ENCODE peak calls at places on chromosomes 12 and 14, in nine cellular contexts. One of them, this sample, is unnamed.

GRCh38 chr12:92570056-92570753 is 132.6 kb upstream of the PLEKHG7 start:
- DNase-seq in retinal pigment epithelial cell: peak
- DNase-seq in HTR-8/SVneo: peak
- DNase-seq in A172: peak
- DNase-seq in GM23338: peak
- DNase-seq in EL: peak
- DNase-seq in GM03348: peak
- DNase-seq in AG08395: peak
- DNase-seq in NCI-H1105: peak
- DNase-seq in this sample: peak

GRCh38 chr12:104718581-104718980 is 239.5 kb downstream of the SLC41A2 start:
- DNase-seq in HTR-8/SVneo: no peak
- DNase-seq in A172: no peak
- DNase-seq in NCI-H1105: peak
- DNase-seq in retinal pigment epithelial cell: no peak
- DNase-seq in EL: no peak
- DNase-seq in GM23338: no peak
- DNase-seq in GM03348: peak
- DNase-seq in AG08395: peak
- DNase-seq in this sample: no peak

GRCh38 chr12:91367234-91367849 is 184.7 kb upstream of the DCN start:
- DNase-seq in EL: peak
- DNase-seq in NCI-H1105: no peak
- DNase-seq in AG08395: peak
- DNase-seq in HTR-8/SVneo: peak
- DNase-seq in GM03348: peak
- DNase-seq in A172: no peak
- DNase-seq in GM23338: no peak
- DNase-seq in retinal pigment epithelial cell: no peak
- DNase-seq in this sample: peak

GRCh38 chr14:32818576-32818975 is 120.1 kb upstream of the NPAS3 start:
- DNase-seq in retinal pigment epithelial cell: no peak
- DNase-seq in GM23338: no peak
- DNase-seq in NCI-H1105: no peak
- DNase-seq in A172: no peak
- DNase-seq in EL: no peak
- DNase-seq in HTR-8/SVneo: no peak
- DNase-seq in GM03348: no peak
- DNase-seq in AG08395: no peak
- DNase-seq in this sample: no peak

GRCh38 chr12:42270596-42270995 is 32.5 kb upstream of the YAF2 start:
- DNase-seq in NCI-H1105: no peak
- DNase-seq in retinal pigment epithelial cell: no peak
- DNase-seq in EL: no peak
- DNase-seq in HTR-8/SVneo: no peak
- DNase-seq in GM23338: no peak
- DNase-seq in A172: no peak
- DNase-seq in GM03348: no peak
- DNase-seq in AG08395: no peak
- DNase-seq in this sample: no peak

GRCh38 chr14:32078030-32078793 is 1.1 kb downstream of the ARHGAP5 start:
- DNase-seq in HTR-8/SVneo: peak
- DNase-seq in A172: peak
- DNase-seq in GM03348: peak
- DNase-seq in GM23338: peak
- DNase-seq in NCI-H1105: peak
- DNase-seq in EL: peak
- DNase-seq in AG08395: peak
- DNase-seq in retinal pigment epithelial cell: no peak
- DNase-seq in this sample: peak

GRCh38 chr14:77980475-77981321 is 180.8 kb downstream of the ADCK1 start:
- DNase-seq in GM23338: peak
- DNase-seq in NCI-H1105: no peak
- DNase-seq in A172: no peak
- DNase-seq in GM03348: no peak
- DNase-seq in EL: peak
- DNase-seq in AG08395: no peak
- DNase-seq in HTR-8/SVneo: no peak
- DNase-seq in retinal pigment epithelial cell: no peak
- DNase-seq in this sample: no peak

GRCh38 chr12:89225808-89226368 is 126.4 kb downstream of the DUSP6 start:
- DNase-seq in GM03348: peak
- DNase-seq in A172: peak
- DNase-seq in HTR-8/SVneo: no peak
- DNase-seq in NCI-H1105: no peak
- DNase-seq in AG08395: peak
- DNase-seq in retinal pigment epithelial cell: no peak
- DNase-seq in GM23338: peak
- DNase-seq in EL: peak
- DNase-seq in this sample: no peak

GRCh38 chr12:45668641-45669040 is 60.9 kb upstream of the ARID2 start:
- DNase-seq in GM23338: no peak
- DNase-seq in retinal pigment epithelial cell: no peak
- DNase-seq in GM03348: no peak
- DNase-seq in HTR-8/SVneo: no peak
- DNase-seq in EL: no peak
- DNase-seq in AG08395: no peak
- DNase-seq in NCI-H1105: no peak
- DNase-seq in A172: no peak
- DNase-seq in this sample: no peak

GRCh38 chr12:93848453-93849120 is 171.4 kb downstream of the CRADD start:
- DNase-seq in AG08395: no peak
- DNase-seq in HTR-8/SVneo: no peak
- DNase-seq in retinal pigment epithelial cell: no peak
- DNase-seq in GM23338: no peak
- DNase-seq in EL: no peak
- DNase-seq in A172: no peak
- DNase-seq in GM03348: no peak
- DNase-seq in NCI-H1105: no peak
- DNase-seq in this sample: no peak

GRCh38 chr14:92215579-92215978 is 93.8 kb downstream of the CPSF2 start:
- DNase-seq in GM23338: no peak
- DNase-seq in HTR-8/SVneo: no peak
- DNase-seq in NCI-H1105: no peak
- DNase-seq in AG08395: no peak
- DNase-seq in EL: no peak
- DNase-seq in retinal pigment epithelial cell: no peak
- DNase-seq in A172: peak
- DNase-seq in GM03348: no peak
- DNase-seq in this sample: no peak

GRCh38 chr14:68675233-68675577 is 117.7 kb downstream of the ZFP36L1 start:
- DNase-seq in A172: peak
- DNase-seq in EL: peak
- DNase-seq in NCI-H1105: no peak
- DNase-seq in AG08395: no peak
- DNase-seq in HTR-8/SVneo: no peak
- DNase-seq in retinal pigment epithelial cell: no peak
- DNase-seq in GM03348: no peak
- DNase-seq in GM23338: no peak
- DNase-seq in this sample: peak

GRCh38 chr12:109757671-109758265 is 44.1 kb downstream of the FAM222A start:
- DNase-seq in NCI-H1105: no peak
- DNase-seq in retinal pigment epithelial cell: no peak
- DNase-seq in HTR-8/SVneo: no peak
- DNase-seq in A172: no peak
- DNase-seq in GM03348: no peak
- DNase-seq in GM23338: no peak
- DNase-seq in EL: no peak
- DNase-seq in AG08395: no peak
- DNase-seq in this sample: no peak

GRCh38 chr14:26026384-26026783 is 571.4 kb downstream of the NOVA1 start:
- DNase-seq in HTR-8/SVneo: no peak
- DNase-seq in retinal pigment epithelial cell: no peak
- DNase-seq in AG08395: no peak
- DNase-seq in GM23338: no peak
- DNase-seq in A172: no peak
- DNase-seq in EL: no peak
- DNase-seq in GM03348: no peak
- DNase-seq in NCI-H1105: no peak
- DNase-seq in this sample: no peak

GRCh38 chr12:1536817-1537216 is 57.6 kb downstream of the FBXL14 start:
- DNase-seq in NCI-H1105: no peak
- DNase-seq in GM23338: no peak
- DNase-seq in A172: no peak
- DNase-seq in retinal pigment epithelial cell: no peak
- DNase-seq in HTR-8/SVneo: no peak
- DNase-seq in GM03348: no peak
- DNase-seq in EL: no peak
- DNase-seq in AG08395: no peak
- DNase-seq in this sample: no peak

This sample was measured in SJSA1.